ENCODE peak calls at places on chromosomes 7 and 10, in five cellular contexts. K is CD4-positive, alpha-beta T cell; U is stimulated activated CD8-positive, alpha-beta memory T cell treated with anti-CD3 and anti-CD28 coated beads, Interleukin-12 subunit alpha, Interleukin-12 subunit beta, amount 100 ng/mL, for 1 hour; E is adrenal gland; L is left lung. D is an unnamed sample.

GRCh38 chr10:123270221-123270620 is 116.0 kb downstream of the BUB3 start:
- DNase-seq in K (no peak), U (no peak), E (no peak), L (no peak), D (no peak)

GRCh38 chr7:34155225-34155908 is 250.0 kb downstream of the BMPER start:
- DNase-seq in K (no peak), U (no peak), E (peak; percentile 60), L (no peak), D (no peak)

GRCh38 chr7:974172-974571 is 1.2 kb downstream of the COX19 start:
- DNase-seq in K (no peak), U (no peak), E (no peak), L (no peak), D (no peak)

GRCh38 chr7:76086070-76086469 is 38.2 kb downstream of the MDH2 start:
- DNase-seq in K (no peak), U (no peak), E (no peak), L (no peak), D (no peak)

GRCh38 chr7:102291056-102291915 is 4.6 kb downstream of the SH2B2 start:
- DNase-seq in K (no peak), U (no peak), E (no peak), L (peak; percentile 60), D (no peak)

GRCh38 chr10:126294451-126294850 is 93.8 kb downstream of the ADAM12 start:
- DNase-seq in K (no peak), U (no peak), E (no peak), L (no peak), D (no peak)

GRCh38 chr10:3484306-3485187 is 300.5 kb downstream of the KLF6 start:
- DNase-seq in K (no peak), U (no peak), E (no peak), L (no peak), D (no peak)

GRCh38 chr7:108351715-108352114 is 104.5 kb downstream of the NRCAM start:
- DNase-seq in K (no peak), U (no peak), E (no peak), L (no peak), D (no peak)

GRCh38 chr7:98823226-98823625 is 46.6 kb downstream of the TMEM130 start:
- DNase-seq in K (no peak), U (no peak), E (no peak), L (no peak), D (no peak)

GRCh38 chr10:97163646-97164535 is 21.9 kb downstream of the SLIT1 start:
- DNase-seq in K (no peak), U (no peak), E (no peak), L (no peak), D (no peak)

GRCh38 chr7:110775046-110775445 is 315.9 kb upstream of the LRRN3 start:
- DNase-seq in K (no peak), U (no peak), E (no peak), L (no peak), D (no peak)

GRCh38 chr10:123997486-123998196 is 95.8 kb downstream of the CHST15 start:
- DNase-seq in K (no peak), U (no peak), E (peak; percentile 64), L (no peak), D (peak; percentile 16)

GRCh38 chr10:102670871-102671434 is 26.7 kb downstream of the TRIM8 start:
- DNase-seq in K (no peak), U (no peak), E (no peak), L (peak; percentile 26), D (no peak)

GRCh38 chr7:124959676-124960075 is 30.1 kb upstream of the POT1 start:
- DNase-seq in K (no peak), U (no peak), E (no peak), L (no peak), D (no peak)

GRCh38 chr10:43190775-43191174 is 52.5 kb downstream of the CSGALNACT2 start:
- DNase-seq in K (no peak), U (no peak), E (no peak), L (no peak), D (no peak)

GRCh38 chr10:16950686-16951681 is 133.8 kb upstream of the RSU1 start:
- DNase-seq in K (no peak), U (no peak), E (no peak), L (no peak), D (no peak)

GRCh38 chr7:151086802-151087246 is 549 bp downstream of the AGAP3 start:
- DNase-seq in K (no peak), U (no peak), E (peak; percentile 45), L (peak; percentile 84), D (no peak)

GRCh38 chr7:130286881-130287280 is 6.1 kb upstream of the CPA4 start:
- DNase-seq in K (no peak), U (no peak), E (no peak), L (no peak), D (no peak)

GRCh38 chr10:52409928-52410327 is 95.8 kb downstream of the DKK1 start:
- DNase-seq in K (no peak), U (no peak), E (no peak), L (no peak), D (no peak)

GRCh38 chr7:37315752-37316711 is 132.6 kb downstream of the ELMO1 start:
- DNase-seq in K (no peak), U (no peak), E (no peak), L (no peak), D (no peak)

GRCh38 chr10:113093188-113094113 is 143.4 kb downstream of the TCF7L2 start:
- DNase-seq in K (no peak), U (no peak), E (no peak), L (no peak), D (peak; percentile 40)

GRCh38 chr7:26958834-26959233 is 94.4 kb upstream of the SKAP2 start:
- DNase-seq in K (no peak), U (no peak), E (no peak), L (no peak), D (no peak)

GRCh38 chr10:132349766-132350165 is 17.8 kb downstream of the LRRC27 start:
- DNase-seq in K (no peak), U (no peak), E (no peak), L (no peak), D (no peak)

GRCh38 chr10:34286136-34286739 is 528.9 kb downstream of the PARD3 start:
- DNase-seq in K (no peak), U (no peak), E (peak; percentile 67), L (no peak), D (no peak)

D was measured in mucosa of gallbladder.